ENCODE peak calls at places on chromosomes 5 and 9, in four cellular contexts. Z, P, L and T are unnamed samples.
A peak's percentile ranks its signal among the peaks of the same experiment; 100 is the strongest.

GRCh38 chr5:170182461-170182860 is 50.3 kb upstream of the C5orf58 start:
- DNase-seq in L (no peak), P (no peak), Z (no peak), T (no peak)

GRCh38 chr5:159660401-159660800 is 255.9 kb upstream of the ADRA1B start:
- DNase-seq in P (no peak), Z (peak; percentile 33), L (peak; percentile 38), T (no peak)

GRCh38 chr5:39478851-39479250 is 54.1 kb upstream of the DAB2 start:
- DNase-seq in L (no peak), Z (no peak), P (no peak), T (no peak)

GRCh38 chr5:75465480-75465879 is 45.9 kb downstream of the CERT1 start:
- DNase-seq in L (no peak), Z (no peak), P (no peak), T (no peak)

GRCh38 chr5:174323878-174324281 is 278.4 kb downstream of the NSG2 start:
- DNase-seq in P (peak; percentile 61), L (peak; percentile 78), Z (peak; percentile 66), T (peak; percentile 12)

GRCh38 chr5:142491679-142492078 is 166.9 kb upstream of the SPRY4 start:
- DNase-seq in P (no peak), L (no peak), Z (no peak), T (no peak)

GRCh38 chr9:75880556-75880955 is 9.9 kb upstream of the PCSK5 start:
- DNase-seq in P (no peak), L (no peak), Z (no peak), T (no peak)

GRCh38 chr5:78633710-78634109 is 14.9 kb downstream of the LHFPL2 start:
- DNase-seq in P (no peak), Z (no peak), L (peak; percentile 30), T (no peak)

GRCh38 chr5:83718195-83718825 is 2.3 kb downstream of the HAPLN1 start:
- DNase-seq in P (peak; percentile 69), L (peak; percentile 72), Z (peak; percentile 85), T (peak; percentile 66)

DNA sequence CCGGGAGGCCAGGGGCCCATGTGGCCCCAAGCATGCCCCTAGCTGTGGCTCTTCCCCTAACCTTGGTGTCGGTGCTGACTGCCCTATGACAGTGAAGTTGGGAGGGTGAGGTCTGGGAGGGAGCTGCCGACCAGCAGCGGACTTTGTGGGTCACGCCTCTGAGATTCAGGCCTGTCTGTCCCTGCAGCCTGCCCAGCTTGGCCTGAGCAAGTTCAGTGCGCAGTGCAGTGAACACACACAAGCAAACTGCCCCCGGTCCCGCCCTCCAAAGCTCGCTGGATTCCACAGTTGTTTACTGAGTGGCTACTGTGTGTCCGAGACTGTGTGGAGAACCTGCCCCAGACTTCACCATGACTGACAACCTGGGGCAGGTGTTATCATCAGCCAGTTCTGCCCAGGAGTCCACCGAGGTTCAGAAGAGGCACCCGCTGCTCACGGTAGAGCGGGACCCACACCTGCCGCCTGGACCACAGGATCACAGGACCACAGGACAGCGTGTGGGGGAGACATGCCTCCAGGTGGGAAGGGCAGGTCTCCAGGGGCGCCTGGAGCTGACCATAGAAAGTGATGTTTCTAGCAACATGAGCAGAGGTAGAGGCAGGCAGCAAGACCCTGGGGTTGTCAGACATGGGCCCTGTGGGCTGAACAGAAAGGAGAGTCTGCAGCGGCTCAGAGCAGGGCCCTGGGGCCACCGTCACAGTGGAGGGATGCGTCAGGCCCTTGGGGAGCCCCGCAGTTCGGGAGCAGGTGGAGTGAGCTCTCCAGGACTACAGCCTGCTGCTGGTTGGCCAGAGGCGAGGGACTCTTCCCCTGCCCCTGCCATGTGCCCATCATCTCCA is 105.2 kb downstream of the PHF2 start:
- DNase-seq in Z (peak; percentile 69), P (no peak), L (no peak), T (no peak)
- TF ChIP-seq EZH2phosphoT487 in Z (no peak), P (no peak), L (no peak), T (no peak)

GRCh38 chr5:126811515-126812198 is 34.7 kb downstream of the LMNB1 start:
- DNase-seq in P (no peak), L (no peak), Z (no peak), T (no peak)
- TF ChIP-seq EZH2phosphoT487 in P (no peak), L (no peak), Z (no peak), T (no peak)

GRCh38 chr9:115038138-115038537 is 79.8 kb downstream of the TNC start:
- DNase-seq in L (no peak), Z (no peak), P (no peak), T (no peak)
- TF ChIP-seq EZH2phosphoT487 in L (no peak), Z (no peak), P (no peak), T (no peak)

GRCh38 chr9:12956805-12957204 is 182.0 kb downstream of the LURAP1L start:
- DNase-seq in L (no peak), P (no peak), Z (no peak), T (no peak)
- TF ChIP-seq EZH2phosphoT487 in L (no peak), P (no peak), Z (no peak), T (no peak)

GRCh38 chr9:129289131-129289731 is 111.2 kb upstream of the IER5L start:
- DNase-seq in L (no peak), P (peak; percentile 52), Z (no peak), T (peak; percentile 55)

GRCh38 chr9:129287595-129288305 is 109.7 kb upstream of the IER5L start:
- DNase-seq in P (no peak), L (no peak), Z (no peak), T (no peak)

GRCh38 chr9:129291041-129291501 is 113.0 kb upstream of the IER5L start:
- DNase-seq in L (no peak), Z (no peak), P (no peak), T (no peak)

GRCh38 chr9:129289883-129290282 is 111.8 kb upstream of the IER5L start:
- DNase-seq in L (no peak), P (no peak), Z (no peak), T (no peak)

GRCh38 chr9:129290606-129291005 is 112.5 kb upstream of the IER5L start:
- DNase-seq in Z (no peak), L (no peak), P (no peak), T (no peak)
- TF ChIP-seq EZH2phosphoT487 in Z (no peak), L (no peak), P (no peak), T (no peak)